ENCODE peak calls at places on chromosome 12, in ten cellular contexts. G, O, R, T, H, S, X, B, A and J are unnamed samples.

GRCh38 chr12:30796508-30796780 is 41.7 kb upstream of the CAPRIN2 start:
- DNase-seq in S (no peak), T (no peak), G (no peak), X (peak), B (peak), O (peak), A (no peak), R (peak), H (no peak), J (peak)

GRCh38 chr12:64083285-64084210 is 138.5 kb downstream of the KICS2 start:
- DNase-seq in A (no peak), O (peak), X (peak), H (no peak), R (no peak), B (peak), G (no peak), T (no peak), S (no peak), J (peak)

GRCh38 chr12:80412343-80412953 is 31.6 kb upstream of the PTPRQ start:
- DNase-seq in R (peak), T (peak), G (no peak), H (no peak), A (no peak), B (peak), X (peak), O (peak), S (no peak), J (no peak)

GRCh38 chr12:122825773-122826724 is 9.2 kb upstream of the HIP1R start:
- DNase-seq in A (no peak), O (no peak), G (no peak), H (no peak), R (no peak), B (no peak), S (no peak), T (peak), X (peak), J (peak)

GRCh38 chr12:16610743-16611142 is 4.8 kb upstream of the LMO3 start:
- DNase-seq in O (no peak), G (no peak), R (no peak), X (no peak), S (no peak), A (no peak), H (no peak), T (peak), B (no peak), J (no peak)

GRCh38 chr12:29216266-29216665 is 67.2 kb downstream of the FAR2 start:
- DNase-seq in O (no peak), A (no peak), S (no peak), R (no peak), H (no peak), X (no peak), B (no peak), T (no peak), G (no peak), J (no peak)

GRCh38 chr12:63151061-63151897 is at the start of gene AVPR1A:
- DNase-seq in T (peak), B (no peak), H (no peak), O (no peak), X (peak), S (no peak), R (no peak), G (no peak), A (no peak), J (no peak)

GRCh38 chr12:102527256-102527720 is 46.9 kb upstream of the IGF1 start:
- DNase-seq in S (no peak), H (no peak), A (no peak), B (no peak), G (no peak), T (no peak), O (peak), R (no peak), X (no peak), J (no peak)

GRCh38 chr12:67921286-67921685 is 68.0 kb upstream of the IFNG-AS1 start:
- DNase-seq in X (no peak), B (no peak), R (no peak), G (no peak), H (no peak), S (no peak), A (no peak), T (no peak), O (no peak), J (no peak)

GRCh38 chr12:46267618-46268348 is 1.1 kb downstream of the SLC38A1 start:
- DNase-seq in A (peak), T (peak), S (peak), R (peak), B (peak), H (peak), X (peak), O (peak), G (peak), J (no peak)

GRCh38 chr12:54624316-54625279 is 10.1 kb downstream of the LACRT start:
- DNase-seq in H (no peak), G (no peak), S (no peak), O (peak), X (no peak), A (no peak), R (no peak), T (no peak), B (no peak), J (no peak)

GRCh38 chr12:124379938-124380754 is 85.3 kb downstream of the RFLNA start:
- DNase-seq in G (no peak), H (no peak), X (no peak), T (no peak), A (no peak), O (peak), S (no peak), R (no peak), B (peak), J (peak)

GRCh38 chr12:26406391-26406790 is 211.0 kb downstream of the SSPN start:
- DNase-seq in X (no peak), O (no peak), R (no peak), H (no peak), B (peak), T (no peak), A (no peak), S (no peak), G (no peak), J (no peak)

GRCh38 chr12:52794479-52795331 is 1.2 kb downstream of the KRT3 start:
- DNase-seq in H (no peak), O (no peak), T (no peak), A (no peak), S (no peak), G (no peak), R (no peak), B (no peak), X (peak), J (no peak)

GRCh38 chr12:71024281-71024680 is 103.7 kb upstream of the PTPRR start:
- DNase-seq in O (no peak), T (no peak), R (no peak), X (no peak), S (no peak), G (no peak), H (no peak), B (no peak), A (no peak), J (no peak)